ENCODE peak calls at places on chromosomes 5 and 9, in ten cellular contexts. B is ACHN; G is CD4-positive, alpha-beta T cell; N is activated B cell treated with CpG ODN at 0.5 μM for 24 hours; I is NCI-H1092; K is naive thymus-derived CD8-positive, alpha-beta T cell; C is EH; A is kidney glomerular epithelial cell; E is H54; U is activated CD4-positive, alpha-beta T cell treated with anti-CD3 and anti-CD28 coated beads, Interleukin-2, amount 10 ng/mL, durations not matched to agents 7 days and 5 days. Z is an unnamed sample.

GRCh38 chr5:74619308-74619707 is 21.2 kb downstream of the ENC1 start:
- DNase-seq in B (no peak), G (no peak), N (no peak), I (no peak), K (no peak), C (no peak), A (no peak), E (no peak), U (no peak), Z (no peak)

GRCh38 chr5:16580382-16580781 is 36.4 kb downstream of the RETREG1 start:
- DNase-seq in B (no peak), G (no peak), N (no peak), I (no peak), K (no peak), C (no peak), A (no peak), E (no peak), U (no peak), Z (peak; percentile 64)

GRCh38 chr5:41785061-41785460 is 85.2 kb downstream of the OXCT1 start:
- DNase-seq in B (no peak), G (no peak), N (no peak), I (no peak), K (no peak), C (no peak), A (no peak), E (no peak), U (no peak), Z (no peak)

GRCh38 chr5:81971086-81971693 is 633 bp upstream of the ATG10 start:
- DNase-seq in B (peak; percentile 34), G (no peak), N (no peak), I (no peak), K (peak; percentile 72), C (peak; percentile 26), A (peak; percentile 50), E (peak; percentile 23), U (peak; percentile 22), Z (no peak)

GRCh38 chr5:56358703-56359428 is 125.7 kb upstream of the ANKRD55 start:
- DNase-seq in B (peak; percentile 84), G (no peak), N (no peak), I (no peak), K (no peak), C (peak; percentile 39), A (peak; percentile 100), E (peak; percentile 31), U (no peak), Z (peak; percentile 81)

GRCh38 chr9:94169978-94170377 is 85.7 kb downstream of the PTPDC1 start:
- DNase-seq in B (no peak), G (no peak), N (no peak), I (no peak), K (no peak), C (no peak), A (no peak), E (no peak), U (no peak), Z (no peak)

GRCh38 chr5:42995152-42995751 is 44.9 kb downstream of the ANXA2R start:
- DNase-seq in B (no peak), G (no peak), N (no peak), I (no peak), K (no peak), C (peak; percentile 44), A (no peak), E (no peak), U (no peak), Z (no peak)

GRCh38 chr9:100322954-100323536 is 29.7 kb downstream of the TEX10 start:
- DNase-seq in B (peak; percentile 51), G (no peak), N (no peak), I (peak; percentile 21), K (no peak), C (peak; percentile 56), A (peak; percentile 13), E (peak; percentile 11), U (peak; percentile 34), Z (peak; percentile 38)

GRCh38 chr9:75633658-75634057 is 256.8 kb upstream of the PCSK5 start:
- DNase-seq in B (no peak), G (no peak), N (no peak), I (no peak), K (no peak), C (no peak), A (no peak), E (no peak), U (no peak), Z (no peak)

GRCh38 chr5:127562252-127562651 is 44.8 kb downstream of the PRRC1 start:
- DNase-seq in B (peak; percentile 16), G (no peak), N (no peak), I (no peak), K (no peak), C (peak; percentile 22), A (no peak), E (no peak), U (no peak), Z (no peak)

GRCh38 chr9:87594218-87594617 is 96.6 kb downstream of the DAPK1 start:
- DNase-seq in B (peak; percentile 85), G (no peak), N (no peak), I (no peak), K (no peak), C (peak; percentile 14), A (peak; percentile 76), E (peak; percentile 22), U (no peak), Z (no peak)

GRCh38 chr5:32419791-32420190 is 24.7 kb downstream of the ZFR start:
- DNase-seq in B (no peak), G (no peak), N (no peak), I (no peak), K (no peak), C (no peak), A (no peak), E (no peak), U (no peak), Z (no peak)

GRCh38 chr5:157219491-157220271 is 39.0 kb downstream of the ITK start:
- DNase-seq in B (no peak), G (no peak), N (no peak), I (no peak), K (no peak), C (no peak), A (no peak), E (no peak), U (peak; percentile 42), Z (no peak)

GRCh38 chr5:120510098-120510634 is 46.1 kb downstream of the PRR16 start:
- DNase-seq in B (no peak), G (no peak), N (no peak), I (no peak), K (no peak), C (no peak), A (no peak), E (no peak), U (no peak), Z (no peak)

GRCh38 chr9:125431741-125432271 is 170.2 kb downstream of the GAPVD1 start:
- DNase-seq in B (no peak), G (no peak), N (peak; percentile 5), I (no peak), K (no peak), C (no peak), A (no peak), E (no peak), U (no peak), Z (no peak)

GRCh38 chr5:76641514-76642120 is 18.4 kb upstream of the F2RL2 start:
- DNase-seq in B (peak; percentile 66), G (peak; percentile 30), N (no peak), I (no peak), K (peak; percentile 61), C (peak; percentile 77), A (peak; percentile 60), E (peak; percentile 11), U (peak; percentile 77), Z (peak; percentile 60)

GRCh38 chr9:134642385-134643181 is 980 bp downstream of the COL5A1 start:
- DNase-seq in B (no peak), G (no peak), N (no peak), I (no peak), K (no peak), C (peak; percentile 93), A (no peak), E (peak; percentile 77), U (no peak), Z (no peak)

GRCh38 chr9:124852829-124853531 is at the start of gene WDR38:
- DNase-seq in B (peak; percentile 74), G (peak; percentile 67), N (peak; percentile 81), I (peak; percentile 42), K (peak; percentile 75), C (peak; percentile 82), A (peak; percentile 57), E (peak; percentile 99), U (peak; percentile 75), Z (no peak)

GRCh38 chr9:2116073-2116472 is 100.9 kb downstream of the SMARCA2 start:
- DNase-seq in B (peak; percentile 33), G (no peak), N (no peak), I (no peak), K (no peak), C (peak; percentile 20), A (no peak), E (peak; percentile 17), U (no peak), Z (no peak)

GRCh38 chr9:93721417-93721965 is 145.1 kb downstream of the PHF2 start:
- DNase-seq in B (no peak), G (no peak), N (no peak), I (no peak), K (no peak), C (no peak), A (no peak), E (no peak), U (no peak), Z (no peak)

GRCh38 chr9:98101868-98102273 is 17.2 kb downstream of the TRIM14 start:
- DNase-seq in B (no peak), G (peak; percentile 63), N (peak; percentile 32), I (no peak), K (peak; percentile 93), C (no peak), A (no peak), E (no peak), U (peak; percentile 92), Z (no peak)

GRCh38 chr5:172403191-172403794 is 51.0 kb downstream of the SH3PXD2B start:
- DNase-seq in B (no peak), G (no peak), N (no peak), I (no peak), K (no peak), C (no peak), A (no peak), E (no peak), U (no peak), Z (peak; percentile 75)

Z was measured in astrocyte of the cerebellum.